ENCODE peak calls at places on chromosomes 6 and 20, in seven cellular contexts. One of them, this sample, is unnamed.
A peak's percentile ranks its signal among the peaks of the same experiment; 100 is the strongest.

GRCh38 chr20:7207186-7207585 is 439.7 kb downstream of the BMP2 start:
- DNase-seq in fibroblast of pulmonary artery: peak; percentile 26
- DNase-seq in HCT116: no peak
- DNase-seq in fibroblast of the aortic adventitia: peak; percentile 44
- DNase-seq in A549: no peak
- DNase-seq in astrocyte of the cerebellum: peak; percentile 59
- DNase-seq in upper lobe of left lung: no peak
- DNase-seq in this sample: no peak

GRCh38 chr6:136225496-136225895 is 24.6 kb downstream of the MTFR2 start:
- DNase-seq in astrocyte of the cerebellum: no peak
- DNase-seq in upper lobe of left lung: no peak
- DNase-seq in HCT116: no peak
- DNase-seq in fibroblast of the aortic adventitia: no peak
- DNase-seq in fibroblast of pulmonary artery: no peak
- DNase-seq in A549: no peak
- DNase-seq in this sample: no peak

GRCh38 chr20:16397053-16397452 is 176.2 kb downstream of the KIF16B start:
- DNase-seq in fibroblast of pulmonary artery: peak; percentile 46
- DNase-seq in upper lobe of left lung: no peak
- DNase-seq in A549: no peak
- DNase-seq in HCT116: no peak
- DNase-seq in fibroblast of the aortic adventitia: peak; percentile 88
- DNase-seq in astrocyte of the cerebellum: peak; percentile 47
- DNase-seq in this sample: no peak

GRCh38 chr20:17394411-17394810 is 136.8 kb downstream of the BFSP1 start:
- DNase-seq in HCT116: peak; percentile 2
- DNase-seq in A549: no peak
- DNase-seq in fibroblast of the aortic adventitia: no peak
- DNase-seq in upper lobe of left lung: no peak
- DNase-seq in fibroblast of pulmonary artery: no peak
- DNase-seq in astrocyte of the cerebellum: no peak
- DNase-seq in this sample: no peak

GRCh38 chr20:21623074-21623780 is 82.2 kb upstream of the PAX1 start:
- DNase-seq in fibroblast of the aortic adventitia: no peak
- DNase-seq in HCT116: no peak
- DNase-seq in fibroblast of pulmonary artery: no peak
- DNase-seq in astrocyte of the cerebellum: no peak
- DNase-seq in upper lobe of left lung: no peak
- DNase-seq in A549: no peak
- DNase-seq in this sample: no peak

GRCh38 chr6:138538390-138539031 is 39.2 kb upstream of the NHSL1 start:
- DNase-seq in HCT116: no peak
- DNase-seq in fibroblast of the aortic adventitia: peak; percentile 49
- DNase-seq in A549: no peak
- DNase-seq in upper lobe of left lung: no peak
- DNase-seq in fibroblast of pulmonary artery: no peak
- DNase-seq in astrocyte of the cerebellum: no peak
- DNase-seq in this sample: no peak

GRCh38 chr6:167660944-167661343 is 165.8 kb upstream of the AFDN start:
- DNase-seq in A549: no peak
- DNase-seq in astrocyte of the cerebellum: no peak
- DNase-seq in HCT116: no peak
- DNase-seq in fibroblast of the aortic adventitia: no peak
- DNase-seq in fibroblast of pulmonary artery: no peak
- DNase-seq in upper lobe of left lung: no peak
- DNase-seq in this sample: no peak

GRCh38 chr20:36179170-36179945 is 24.8 kb downstream of the EPB41L1 start:
- DNase-seq in astrocyte of the cerebellum: no peak
- DNase-seq in upper lobe of left lung: no peak
- DNase-seq in fibroblast of the aortic adventitia: no peak
- DNase-seq in A549: no peak
- DNase-seq in HCT116: no peak
- DNase-seq in fibroblast of pulmonary artery: no peak
- DNase-seq in this sample: no peak

GRCh38 chr6:26025047-26025893 is 62.0 kb upstream of the HFE start:
- DNase-seq in fibroblast of the aortic adventitia: peak; percentile 92
- DNase-seq in A549: no peak
- DNase-seq in astrocyte of the cerebellum: no peak
- DNase-seq in upper lobe of left lung: no peak
- DNase-seq in fibroblast of pulmonary artery: peak; percentile 83
- DNase-seq in HCT116: no peak
- DNase-seq in this sample: peak; percentile 32

GRCh38 chr20:10660661-10661060 is 13.1 kb downstream of the JAG1 start:
- DNase-seq in astrocyte of the cerebellum: no peak
- DNase-seq in fibroblast of the aortic adventitia: no peak
- DNase-seq in upper lobe of left lung: no peak
- DNase-seq in A549: no peak
- DNase-seq in fibroblast of pulmonary artery: no peak
- DNase-seq in HCT116: no peak
- DNase-seq in this sample: no peak

GRCh38 chr6:13836170-13836569 is 21.8 kb upstream of the MCUR1 start:
- DNase-seq in A549: no peak
- DNase-seq in astrocyte of the cerebellum: no peak
- DNase-seq in HCT116: no peak
- DNase-seq in fibroblast of the aortic adventitia: no peak
- DNase-seq in upper lobe of left lung: no peak
- DNase-seq in fibroblast of pulmonary artery: no peak
- DNase-seq in this sample: no peak

GRCh38 chr6:141107562-141108160 is 1025.1 kb upstream of the GJE1 start:
- DNase-seq in A549: no peak
- DNase-seq in fibroblast of pulmonary artery: peak; percentile 65
- DNase-seq in astrocyte of the cerebellum: no peak
- DNase-seq in fibroblast of the aortic adventitia: peak; percentile 41
- DNase-seq in HCT116: peak; percentile 43
- DNase-seq in upper lobe of left lung: no peak
- DNase-seq in this sample: peak; percentile 6

GRCh38 chr6:138555294-138555988 is 56.1 kb upstream of the NHSL1 start:
- DNase-seq in upper lobe of left lung: no peak
- DNase-seq in astrocyte of the cerebellum: no peak
- DNase-seq in fibroblast of pulmonary artery: no peak
- DNase-seq in HCT116: no peak
- DNase-seq in fibroblast of the aortic adventitia: peak; percentile 24
- DNase-seq in A549: no peak
- DNase-seq in this sample: no peak

GRCh38 chr6:7316658-7317533 is 3.9 kb upstream of the SSR1 start:
- DNase-seq in HCT116: no peak
- DNase-seq in fibroblast of the aortic adventitia: no peak
- DNase-seq in astrocyte of the cerebellum: no peak
- DNase-seq in upper lobe of left lung: peak; percentile 77
- DNase-seq in A549: no peak
- DNase-seq in fibroblast of pulmonary artery: no peak
- DNase-seq in this sample: no peak

GRCh38 chr20:8801686-8802085 is 267.2 kb upstream of the PLCB4 start:
- DNase-seq in HCT116: no peak
- DNase-seq in A549: no peak
- DNase-seq in fibroblast of the aortic adventitia: no peak
- DNase-seq in fibroblast of pulmonary artery: no peak
- DNase-seq in upper lobe of left lung: no peak
- DNase-seq in astrocyte of the cerebellum: no peak
- DNase-seq in this sample: no peak

GRCh38 chr6:31948753-31949413 is 3.0 kb downstream of the CFB start:
- DNase-seq in fibroblast of the aortic adventitia: peak; percentile 36
- DNase-seq in A549: no peak
- DNase-seq in astrocyte of the cerebellum: no peak
- DNase-seq in fibroblast of pulmonary artery: no peak
- DNase-seq in HCT116: no peak
- DNase-seq in upper lobe of left lung: no peak
- DNase-seq in this sample: peak; percentile 41

GRCh38 chr20:63497138-63497945 is 1.5 kb downstream of the EEF1A2 start:
- DNase-seq in fibroblast of the aortic adventitia: no peak
- DNase-seq in HCT116: no peak
- DNase-seq in astrocyte of the cerebellum: no peak
- DNase-seq in fibroblast of pulmonary artery: no peak
- DNase-seq in A549: no peak
- DNase-seq in upper lobe of left lung: peak; percentile 45
- DNase-seq in this sample: no peak

GRCh38 chr6:106692112-106692822 is 62.9 kb downstream of the QRSL1 start:
- DNase-seq in upper lobe of left lung: no peak
- DNase-seq in HCT116: no peak
- DNase-seq in astrocyte of the cerebellum: peak; percentile 71
- DNase-seq in A549: peak; percentile 31
- DNase-seq in fibroblast of the aortic adventitia: peak; percentile 71
- DNase-seq in fibroblast of pulmonary artery: peak; percentile 36
- DNase-seq in this sample: peak; percentile 69

GRCh38 chr6:45651301-45651700 is 273.6 kb upstream of the SUPT3H start:
- DNase-seq in fibroblast of the aortic adventitia: no peak
- DNase-seq in fibroblast of pulmonary artery: no peak
- DNase-seq in HCT116: no peak
- DNase-seq in upper lobe of left lung: no peak
- DNase-seq in A549: no peak
- DNase-seq in astrocyte of the cerebellum: no peak
- DNase-seq in this sample: no peak

GRCh38 chr6:78436335-78436734 is 431.0 kb upstream of the IRAK1BP1 start:
- DNase-seq in fibroblast of pulmonary artery: peak; percentile 63
- DNase-seq in A549: no peak
- DNase-seq in fibroblast of the aortic adventitia: peak; percentile 59
- DNase-seq in HCT116: peak; percentile 19
- DNase-seq in astrocyte of the cerebellum: peak; percentile 8
- DNase-seq in upper lobe of left lung: no peak
- DNase-seq in this sample: peak; percentile 46

GRCh38 chr6:53579338-53579737 is 34.4 kb upstream of the GCLC start:
- DNase-seq in upper lobe of left lung: no peak
- DNase-seq in fibroblast of pulmonary artery: no peak
- DNase-seq in A549: no peak
- DNase-seq in fibroblast of the aortic adventitia: no peak
- DNase-seq in astrocyte of the cerebellum: no peak
- DNase-seq in HCT116: no peak
- DNase-seq in this sample: no peak

GRCh38 chr6:151141685-151142084 is 98.1 kb upstream of the AKAP12 start:
- DNase-seq in A549: no peak
- DNase-seq in upper lobe of left lung: no peak
- DNase-seq in HCT116: no peak
- DNase-seq in astrocyte of the cerebellum: no peak
- DNase-seq in fibroblast of pulmonary artery: peak; percentile 92
- DNase-seq in fibroblast of the aortic adventitia: no peak
- DNase-seq in this sample: no peak

DNA sequence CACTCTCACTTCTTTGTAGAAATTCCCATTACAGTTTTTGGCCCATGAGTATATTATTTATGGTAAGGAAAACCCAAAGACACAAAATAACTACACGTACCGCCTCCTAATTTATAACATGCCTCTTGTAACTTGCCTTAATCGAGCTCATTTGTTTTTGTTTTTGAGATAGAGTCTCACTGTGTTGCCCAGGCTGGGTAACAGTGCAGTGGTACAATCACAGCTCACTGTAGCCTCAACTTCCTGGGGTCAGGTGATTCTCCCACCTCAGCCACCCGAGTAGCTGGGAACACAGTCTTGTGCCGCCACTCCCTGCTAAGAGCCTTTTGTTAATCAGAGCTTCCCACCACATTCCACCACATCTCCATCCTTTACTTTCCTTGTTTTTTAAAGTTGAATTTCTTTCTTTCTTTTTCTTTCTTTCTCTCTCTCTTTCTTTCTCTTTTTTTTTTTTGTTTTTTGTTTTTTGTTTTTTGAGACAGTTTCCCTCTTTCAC is 15.5 kb downstream of the ASIP start:
- DNase-seq in fibroblast of the aortic adventitia: no peak
- DNase-seq in astrocyte of the cerebellum: no peak
- DNase-seq in A549: no peak
- DNase-seq in HCT116: no peak
- DNase-seq in upper lobe of left lung: no peak
- DNase-seq in fibroblast of pulmonary artery: no peak
- DNase-seq in this sample: no peak
- TF ChIP-seq CTCF in fibroblast of the aortic adventitia: no peak
- TF ChIP-seq CTCF in astrocyte of the cerebellum: no peak
- TF ChIP-seq CTCF in A549: no peak
- TF ChIP-seq CTCF in HCT116: no peak
- TF ChIP-seq CTCF in upper lobe of left lung: no peak
- TF ChIP-seq CTCF in fibroblast of pulmonary artery: no peak
- TF ChIP-seq CTCF in this sample: no peak

GRCh38 chr6:91569071-91569470 is 982.2 kb upstream of the MAP3K7 start:
- DNase-seq in HCT116: no peak
- DNase-seq in upper lobe of left lung: no peak
- DNase-seq in fibroblast of pulmonary artery: no peak
- DNase-seq in astrocyte of the cerebellum: peak; percentile 40
- DNase-seq in A549: no peak
- DNase-seq in fibroblast of the aortic adventitia: no peak
- DNase-seq in this sample: no peak

GRCh38 chr6:91572855-91573254 is 986.0 kb upstream of the MAP3K7 start:
- DNase-seq in fibroblast of pulmonary artery: no peak
- DNase-seq in A549: no peak
- DNase-seq in fibroblast of the aortic adventitia: no peak
- DNase-seq in HCT116: no peak
- DNase-seq in upper lobe of left lung: no peak
- DNase-seq in astrocyte of the cerebellum: no peak
- DNase-seq in this sample: no peak

GRCh38 chr6:91580635-91581034 is 993.8 kb upstream of the MAP3K7 start:
- DNase-seq in fibroblast of pulmonary artery: no peak
- DNase-seq in upper lobe of left lung: no peak
- DNase-seq in A549: no peak
- DNase-seq in fibroblast of the aortic adventitia: no peak
- DNase-seq in HCT116: no peak
- DNase-seq in astrocyte of the cerebellum: no peak
- DNase-seq in this sample: no peak

GRCh38 chr6:91573826-91574416 is 987.0 kb upstream of the MAP3K7 start:
- DNase-seq in HCT116: no peak
- DNase-seq in A549: no peak
- DNase-seq in upper lobe of left lung: no peak
- DNase-seq in fibroblast of pulmonary artery: no peak
- DNase-seq in astrocyte of the cerebellum: no peak
- DNase-seq in fibroblast of the aortic adventitia: no peak
- DNase-seq in this sample: no peak

GRCh38 chr6:91575032-91575431 is 988.2 kb upstream of the MAP3K7 start:
- DNase-seq in A549: no peak
- DNase-seq in upper lobe of left lung: no peak
- DNase-seq in fibroblast of the aortic adventitia: no peak
- DNase-seq in astrocyte of the cerebellum: no peak
- DNase-seq in HCT116: no peak
- DNase-seq in fibroblast of pulmonary artery: no peak
- DNase-seq in this sample: no peak
- TF ChIP-seq CTCF in A549: no peak
- TF ChIP-seq CTCF in upper lobe of left lung: no peak
- TF ChIP-seq CTCF in fibroblast of the aortic adventitia: no peak
- TF ChIP-seq CTCF in astrocyte of the cerebellum: no peak
- TF ChIP-seq CTCF in HCT116: no peak
- TF ChIP-seq CTCF in fibroblast of pulmonary artery: no peak
- TF ChIP-seq CTCF in this sample: no peak

GRCh38 chr20:33969563-33969962 is 24.1 kb upstream of the RALY start:
- DNase-seq in astrocyte of the cerebellum: no peak
- DNase-seq in upper lobe of left lung: no peak
- DNase-seq in HCT116: no peak
- DNase-seq in A549: no peak
- DNase-seq in fibroblast of the aortic adventitia: no peak
- DNase-seq in fibroblast of pulmonary artery: no peak
- DNase-seq in this sample: no peak
- TF ChIP-seq CTCF in astrocyte of the cerebellum: no peak
- TF ChIP-seq CTCF in upper lobe of left lung: no peak
- TF ChIP-seq CTCF in HCT116: no peak
- TF ChIP-seq CTCF in A549: no peak
- TF ChIP-seq CTCF in fibroblast of the aortic adventitia: no peak
- TF ChIP-seq CTCF in fibroblast of pulmonary artery: no peak
- TF ChIP-seq CTCF in this sample: no peak

DNA sequence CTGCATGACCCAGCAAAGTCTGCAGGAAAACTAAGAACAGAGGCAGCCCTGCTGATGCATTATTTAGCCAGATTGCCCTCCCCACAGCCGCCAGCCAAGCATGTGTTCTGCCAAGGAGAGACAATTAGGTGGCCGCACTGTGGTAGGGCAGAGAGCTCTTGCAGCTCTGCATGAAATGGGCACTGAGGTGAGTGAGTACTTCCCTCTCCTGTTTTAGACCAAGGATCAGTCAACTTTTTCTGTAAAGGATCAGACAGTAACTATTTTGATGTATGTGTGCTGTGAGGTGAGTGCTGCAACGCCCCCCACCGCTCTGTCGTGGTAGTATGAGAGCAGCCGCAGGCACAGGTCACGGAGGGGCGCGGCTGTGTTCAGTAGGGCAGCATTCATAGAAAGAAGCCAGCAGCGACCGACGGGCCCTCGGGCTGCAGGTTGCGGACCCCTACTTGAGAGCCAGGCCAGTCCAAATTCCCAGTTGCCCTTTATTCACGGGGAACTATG is 23.8 kb upstream of the FAM50B start:
- DNase-seq in fibroblast of pulmonary artery: peak; percentile 67
- DNase-seq in astrocyte of the cerebellum: no peak
- DNase-seq in HCT116: no peak
- DNase-seq in fibroblast of the aortic adventitia: peak; percentile 58
- DNase-seq in upper lobe of left lung: peak; percentile 79
- DNase-seq in A549: no peak
- DNase-seq in this sample: peak; percentile 74
- TF ChIP-seq CTCF in fibroblast of pulmonary artery: peak; percentile 48
- TF ChIP-seq CTCF in astrocyte of the cerebellum: peak; percentile 50
- TF ChIP-seq CTCF in HCT116: peak; percentile 47
- TF ChIP-seq CTCF in fibroblast of the aortic adventitia: peak; percentile 53
- TF ChIP-seq CTCF in upper lobe of left lung: peak; percentile 42
- TF ChIP-seq CTCF in A549: no peak
- TF ChIP-seq CTCF in this sample: no peak

This sample was measured in Calu3.